ENCODE peak calls at places on chromosomes 1 and 21, in five cellular contexts. Z, T, I, S and M are unnamed samples.
A peak's percentile ranks its signal among the peaks of the same experiment; 100 is the strongest.

GRCh38 chr1:39951951-39952350 is 3.0 kb upstream of the MFSD2A start:
- DNase-seq in Z (no peak), T (no peak), I (no peak), S (no peak), M (no peak)

GRCh38 chr1:45973106-45973505 is 159.3 kb downstream of the PIK3R3 start:
- DNase-seq in Z (no peak), T (no peak), I (no peak), S (no peak), M (no peak)

GRCh38 chr1:43668956-43669355 is 19.0 kb downstream of the KDM4A start:
- DNase-seq in Z (no peak), T (no peak), I (no peak), S (no peak), M (no peak)

GRCh38 chr1:222416001-222416791 is 131.7 kb downstream of the HHIPL2 start:
- DNase-seq in Z (no peak), T (no peak), I (no peak), S (no peak), M (no peak)

GRCh38 chr1:1356796-1357401 is 1.5 kb downstream of the MXRA8 start:
- DNase-seq in Z (no peak), T (no peak), I (no peak), S (no peak), M (no peak)

GRCh38 chr1:207298666-207299065 is 22.8 kb upstream of the CD55 start:
- DNase-seq in Z (no peak), T (no peak), I (no peak), S (no peak), M (no peak)

GRCh38 chr1:236636017-236636416 is 31.7 kb upstream of the HEATR1 start:
- DNase-seq in Z (no peak), T (no peak), I (no peak), S (no peak), M (no peak)

GRCh38 chr1:19477284-19478240 is 7.8 kb downstream of the CAPZB start:
- DNase-seq in Z (no peak), T (no peak), I (no peak), S (no peak), M (peak; percentile 74)

GRCh38 chr1:14820320-14821085 is 222.0 kb downstream of the KAZN start:
- DNase-seq in Z (no peak), T (no peak), I (no peak), S (no peak), M (no peak)

GRCh38 chr1:3899776-3900149 is 309 bp downstream of the C1orf174 start:
- DNase-seq in Z (no peak), T (peak; percentile 93), I (peak; percentile 73), S (no peak), M (no peak)

GRCh38 chr21:32312321-32312720 is 13.7 kb downstream of the MRAP start:
- DNase-seq in Z (no peak), T (no peak), I (no peak), S (no peak), M (no peak)

GRCh38 chr1:235128453-235129328 is at the start of gene TOMM20:
- DNase-seq in Z (peak; percentile 96), T (peak; percentile 96), I (peak; percentile 97), S (peak; percentile 97), M (peak; percentile 95)

GRCh38 chr1:235129774-235130570 is 1.3 kb upstream of the TOMM20 start:
- DNase-seq in Z (no peak), T (no peak), I (no peak), S (peak; percentile 71), M (no peak)

GRCh38 chr1:235124665-235125064 is 4.0 kb downstream of the TOMM20 start:
- DNase-seq in Z (no peak), T (no peak), I (no peak), S (no peak), M (no peak)

GRCh38 chr1:235127774-235128452 is 724 bp downstream of the TOMM20 start:
- DNase-seq in Z (no peak), T (no peak), I (no peak), S (no peak), M (no peak)

DNA sequence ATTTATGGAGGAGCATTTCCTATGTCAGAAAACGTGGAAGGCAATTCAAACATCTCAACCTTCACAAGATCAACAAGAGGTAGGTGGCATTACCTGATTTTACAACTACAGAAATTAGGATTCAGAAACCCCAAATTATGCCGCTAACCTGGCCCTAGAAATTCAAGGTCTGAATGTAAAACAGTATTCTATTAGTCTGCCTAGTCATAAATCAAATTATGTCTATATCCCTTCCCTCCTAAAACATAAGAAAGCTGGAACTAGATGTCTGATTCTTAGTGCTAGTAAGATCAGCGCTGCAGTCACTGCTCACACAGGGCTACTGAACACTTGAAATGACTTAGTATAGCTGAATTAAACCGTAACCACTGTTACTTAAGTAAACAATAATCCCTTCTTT is 1.4 kb downstream of the TOMM20 start:
- DNase-seq in Z (no peak), T (no peak), I (no peak), S (no peak), M (no peak)
- TF ChIP-seq RAD21 in Z (no peak), T (no peak), I (no peak), S (no peak), M (no peak)

DNA sequence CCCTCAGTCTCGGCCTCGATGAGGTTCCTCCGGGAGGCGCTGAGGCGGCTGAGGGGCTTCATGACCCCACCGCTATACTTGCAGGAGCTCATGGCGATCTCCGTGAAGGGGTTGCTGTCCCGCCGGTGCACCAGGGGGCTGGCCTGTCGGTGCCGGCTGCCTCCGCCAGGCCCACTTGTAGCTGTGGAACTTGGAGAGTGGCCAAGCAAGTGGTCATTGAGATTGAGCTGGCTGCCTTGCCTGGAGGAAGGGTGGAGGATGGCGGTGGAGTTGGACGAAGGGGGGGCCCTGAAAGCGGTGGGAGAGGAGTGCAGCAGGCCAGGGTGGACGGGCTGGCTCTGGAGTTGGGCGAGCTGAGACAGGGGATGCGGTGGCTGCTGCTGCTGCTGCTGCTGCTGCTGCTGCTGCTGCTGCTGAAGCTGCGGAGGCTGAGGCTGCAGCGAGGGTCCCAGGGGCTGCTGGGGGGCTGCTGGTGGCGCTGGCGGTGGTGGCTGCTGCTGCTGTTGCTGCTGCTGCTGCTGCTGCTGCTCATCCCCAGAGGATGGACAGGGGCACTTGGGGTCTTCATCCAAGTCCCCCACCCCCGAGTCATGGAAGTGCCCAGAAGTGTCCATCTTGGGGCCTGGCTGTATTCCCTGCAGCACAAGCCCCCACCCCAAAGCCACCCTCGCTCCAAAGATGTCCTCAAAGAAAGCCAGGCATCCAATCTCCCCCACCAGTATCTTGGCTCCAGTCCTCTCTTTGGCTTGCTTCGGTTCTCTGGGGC is 547 bp downstream of the KCNN3 start:
- DNase-seq in Z (no peak), T (no peak), I (peak; percentile 80), S (no peak), M (no peak)
- TF ChIP-seq TAF1 in Z (no peak), T (no peak), I (no peak), S (no peak), M (no peak)

GRCh38 chr1:228001738-228002535 is 4.9 kb upstream of the WNT3A start:
- DNase-seq in Z (no peak), T (no peak), I (no peak), S (no peak), M (no peak)

GRCh38 chr1:227998374-227999055 is 8.3 kb upstream of the WNT3A start:
- DNase-seq in Z (no peak), T (no peak), I (no peak), S (no peak), M (no peak)

GRCh38 chr1:228000836-228001563 is 5.8 kb upstream of the WNT3A start:
- DNase-seq in Z (no peak), T (no peak), I (no peak), S (no peak), M (no peak)

GRCh38 chr1:228000416-228000815 is 6.4 kb upstream of the WNT3A start:
- DNase-seq in Z (no peak), T (no peak), I (no peak), S (no peak), M (no peak)

GRCh38 chr1:227999056-227999930 is 7.5 kb upstream of the WNT3A start:
- DNase-seq in Z (peak; percentile 53), T (peak; percentile 37), I (peak; percentile 83), S (peak; percentile 65), M (peak; percentile 35)
- TF ChIP-seq RAD21 in Z (peak; percentile 99), T (peak; percentile 58), I (peak; percentile 86), S (peak; percentile 87), M (peak; percentile 80)

DNA sequence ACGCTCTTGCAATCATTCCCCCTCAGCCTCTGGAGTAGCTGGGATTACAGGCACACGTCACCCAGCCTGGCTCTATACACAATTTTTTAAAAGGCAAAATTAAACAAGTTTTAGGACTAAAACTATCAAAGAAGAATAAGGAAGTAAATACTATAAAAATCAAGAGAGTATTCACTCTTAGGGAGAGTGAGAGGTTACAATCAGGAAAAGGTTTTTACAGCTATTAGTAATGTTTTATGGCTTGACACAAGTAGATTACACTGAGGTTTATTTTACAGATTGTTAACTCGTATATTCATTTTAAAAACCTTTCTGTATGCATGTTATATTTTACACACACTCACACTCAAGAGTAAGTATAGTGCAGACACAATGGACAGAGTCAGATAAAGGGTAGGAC is 77.9 kb upstream of the MAN1A2 start:
- DNase-seq in Z (no peak), T (no peak), I (no peak), S (no peak), M (no peak)
- TF ChIP-seq TAF1 in Z (no peak), T (no peak), I (no peak), S (no peak), M (no peak)

DNA sequence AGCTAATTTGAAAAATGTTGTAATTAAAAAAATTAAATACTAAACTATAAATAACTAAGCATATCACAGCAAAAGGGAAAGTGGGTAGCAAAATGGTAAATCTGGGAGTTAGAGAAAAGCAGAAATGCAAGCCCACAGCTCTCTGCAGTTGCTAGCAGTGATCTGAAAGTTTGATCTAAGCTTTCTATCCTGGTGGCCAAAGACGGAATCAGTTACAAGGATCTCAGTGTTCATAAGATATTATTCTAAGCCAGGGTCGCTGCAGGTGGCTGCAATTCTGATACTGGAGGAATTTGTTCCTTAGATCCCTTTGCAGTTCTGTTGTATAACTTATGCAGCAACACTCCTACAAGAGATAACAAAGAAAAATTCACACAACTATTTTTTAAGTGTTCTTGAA is 363.7 kb downstream of the SETD4 start:
- DNase-seq in Z (no peak), T (no peak), I (no peak), S (no peak), M (no peak)
- TF ChIP-seq RAD21 in Z (no peak), T (no peak), I (no peak), S (no peak), M (no peak)

GRCh38 chr1:29245876-29246275 is 9.6 kb downstream of the PTPRU start:
- DNase-seq in Z (no peak), T (no peak), I (peak; percentile 68), S (peak; percentile 51), M (no peak)
- TF ChIP-seq TAF1 in Z (no peak), T (no peak), I (no peak), S (no peak), M (no peak)